ENCODE peak calls at places on chromosome 4, in five cellular contexts. F is amniotic epithelial cell, W is endothelial cell of umbilical vein, G is M059J, X is endothelial cell. V is an unnamed sample.

GRCh38 chr4:60463846-60464502 is 736.2 kb upstream of the ADGRL3 start:
- DNase-seq in F (peak), W (no peak), G (no peak), X (peak), V (peak)

GRCh38 chr4:11628093-11628725 is 199.5 kb upstream of the HS3ST1 start:
- DNase-seq in F (no peak), W (no peak), G (peak), X (no peak), V (no peak)

GRCh38 chr4:105474110-105474518 is 252 bp upstream of the PPA2 start:
- DNase-seq in F (peak), W (peak), G (no peak), X (peak), V (no peak)

GRCh38 chr4:2084316-2084715 is 25.2 kb downstream of the NAT8L start:
- DNase-seq in F (no peak), W (no peak), G (no peak), X (no peak), V (no peak)

GRCh38 chr4:173264245-173264959 is 69.8 kb downstream of the HMGB2 start:
- DNase-seq in F (peak), W (peak), G (peak), X (peak), V (peak)

GRCh38 chr4:13471400-13471799 is 12.7 kb downstream of the RAB28 start:
- DNase-seq in F (no peak), W (no peak), G (no peak), X (no peak), V (no peak)

GRCh38 chr4:25896782-25897539 is 17.1 kb upstream of the SMIM20 start:
- DNase-seq in F (no peak), W (no peak), G (no peak), X (no peak), V (no peak)

GRCh38 chr4:3683077-3683743 is 83.0 kb upstream of the ADRA2C start:
- DNase-seq in F (no peak), W (no peak), G (no peak), X (no peak), V (no peak)

GRCh38 chr4:3827616-3828492 is 61.7 kb downstream of the ADRA2C start:
- DNase-seq in F (no peak), W (no peak), G (peak), X (no peak), V (peak)

GRCh38 chr4:143178923-143179322 is 5.8 kb upstream of the USP38 start:
- DNase-seq in F (no peak), W (no peak), G (no peak), X (no peak), V (no peak)

GRCh38 chr4:182434720-182435119 is 191.5 kb downstream of the TENM3 start:
- DNase-seq in F (no peak), W (no peak), G (no peak), X (no peak), V (no peak)

GRCh38 chr4:26194764-26195163 is 126.0 kb upstream of the RBPJ start:
- DNase-seq in F (no peak), W (no peak), G (no peak), X (no peak), V (no peak)

GRCh38 chr4:124937993-124938392 is 225.5 kb upstream of the ANKRD50 start:
- DNase-seq in F (no peak), W (no peak), G (peak), X (no peak), V (no peak)

GRCh38 chr4:127364911-127365310 is 267.8 kb upstream of the INTU start:
- DNase-seq in F (no peak), W (no peak), G (no peak), X (no peak), V (no peak)

GRCh38 chr4:13294961-13295605 is 189.1 kb downstream of the RAB28 start:
- DNase-seq in F (peak), W (no peak), G (peak), X (no peak), V (no peak)